ENCODE peak calls at places on chromosomes 13 and 19, in ten cellular contexts. K is lower leg skin; Z is uterus; W is aorta; X is cardiac muscle cell; L is tibial artery; Q is AG04450; H is A549; V is left ventricle myocardium inferior; U is effector memory CD4-positive, alpha-beta T cell. P is an unnamed sample.

GRCh38 chr19:39154626-39155100 is 29.1 kb downstream of the PAK4 start:
- DNase-seq in U (no peak), V (no peak), Q (no peak), L (no peak), H (peak; percentile 51), Z (no peak), K (no peak), W (no peak), X (peak; percentile 6), P (no peak)

GRCh38 chr13:106534844-106535551 is 464 bp downstream of the EFNB2 start:
- DNase-seq in K (peak; percentile 88), H (no peak), V (peak; percentile 17), Q (no peak), X (peak; percentile 28), Z (no peak), W (peak; percentile 55), U (no peak), L (peak; percentile 22), P (no peak)

GRCh38 chr13:29507356-29507755 is 88.1 kb downstream of the SLC7A1 start:
- DNase-seq in Q (no peak), L (no peak), Z (no peak), H (no peak), W (no peak), X (no peak), V (no peak), K (no peak), U (no peak), P (no peak)

GRCh38 chr19:11693505-11694499 is 44.9 kb downstream of the ZNF823 start:
- DNase-seq in U (no peak), K (no peak), H (no peak), W (no peak), V (no peak), L (no peak), Q (no peak), X (peak; percentile 66), Z (no peak), P (no peak)

GRCh38 chr13:103004790-103005307 is 61.4 kb downstream of the SLC10A2 start:
- DNase-seq in X (no peak), V (no peak), L (no peak), Q (no peak), U (no peak), W (no peak), Z (no peak), H (no peak), K (no peak), P (no peak)

GRCh38 chr13:106521101-106521799 is 14.2 kb downstream of the EFNB2 start:
- DNase-seq in Z (no peak), V (no peak), U (no peak), L (no peak), K (no peak), W (no peak), X (no peak), H (no peak), Q (no peak), P (no peak)

GRCh38 chr13:21676611-21677021 is 5.7 kb downstream of the FGF9 start:
- DNase-seq in K (no peak), V (no peak), X (no peak), L (no peak), U (no peak), H (no peak), Q (no peak), W (no peak), Z (no peak), P (no peak)

GRCh38 chr13:98022210-98022609 is 68.7 kb downstream of the IPO5 start:
- DNase-seq in X (peak; percentile 29), Z (no peak), H (no peak), K (no peak), L (no peak), Q (peak; percentile 38), U (no peak), W (no peak), V (no peak), P (no peak)

GRCh38 chr19:19399733-19400438 is 5.6 kb upstream of the GATAD2A start:
- DNase-seq in Q (no peak), Z (no peak), K (no peak), V (no peak), H (no peak), L (no peak), X (peak; percentile 64), U (no peak), W (no peak), P (no peak)

GRCh38 chr13:109331898-109332297 is 454.5 kb downstream of the IRS2 start:
- DNase-seq in K (no peak), W (no peak), L (no peak), Z (no peak), H (no peak), U (no peak), Q (no peak), V (no peak), X (peak; percentile 81), P (no peak)

GRCh38 chr13:99505814-99506269 is 4.6 kb downstream of the TM9SF2 start:
- DNase-seq in L (no peak), W (no peak), X (peak; percentile 27), Z (no peak), Q (no peak), K (no peak), H (peak; percentile 3), U (no peak), V (no peak), P (no peak)

GRCh38 chr13:112784811-112785418 is 95.1 kb downstream of the ATP11A start:
- DNase-seq in Z (no peak), H (no peak), Q (no peak), U (no peak), K (peak; percentile 54), W (no peak), X (no peak), V (no peak), L (no peak), P (no peak)

DNA sequence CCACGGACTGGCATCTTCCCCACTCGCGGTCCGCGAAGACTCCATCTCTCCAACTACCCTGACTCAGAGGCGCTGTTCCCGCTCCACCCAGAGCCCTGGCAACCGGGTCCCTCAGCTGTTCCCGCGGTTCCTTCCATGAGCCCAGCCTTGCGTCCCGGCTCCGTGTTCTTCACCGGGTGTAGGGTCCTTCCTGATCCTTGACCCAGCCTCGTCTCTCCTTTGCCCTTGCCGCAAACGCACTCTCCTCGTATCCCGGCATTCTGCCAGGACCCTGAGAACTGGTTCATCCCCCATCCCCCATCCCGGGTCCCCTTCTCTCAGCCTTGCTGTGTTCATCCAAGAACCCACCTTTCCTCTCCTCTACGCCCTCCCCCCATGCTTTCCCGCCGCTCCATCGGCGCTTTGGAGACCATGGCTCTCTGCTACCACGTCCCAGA is 705 bp downstream of the ICAM5 start:
- DNase-seq in V (no peak), Z (no peak), U (no peak), K (no peak), X (no peak), L (no peak), W (no peak), Q (no peak), H (no peak), P (no peak)
- H3K4me3 ChIP-seq in V (peak overlapping the region; percentile 67), Z (no peak overlapping the region), U (peak overlapping the region; percentile 54), K (no peak overlapping the region), X (peak overlapping the region; percentile 50), L (no peak overlapping the region), W (no peak overlapping the region), Q (peak overlapping the region; percentile 63), H (peak overlapping the region; percentile 52), P (peak overlapping the region; percentile 33)

DNA sequence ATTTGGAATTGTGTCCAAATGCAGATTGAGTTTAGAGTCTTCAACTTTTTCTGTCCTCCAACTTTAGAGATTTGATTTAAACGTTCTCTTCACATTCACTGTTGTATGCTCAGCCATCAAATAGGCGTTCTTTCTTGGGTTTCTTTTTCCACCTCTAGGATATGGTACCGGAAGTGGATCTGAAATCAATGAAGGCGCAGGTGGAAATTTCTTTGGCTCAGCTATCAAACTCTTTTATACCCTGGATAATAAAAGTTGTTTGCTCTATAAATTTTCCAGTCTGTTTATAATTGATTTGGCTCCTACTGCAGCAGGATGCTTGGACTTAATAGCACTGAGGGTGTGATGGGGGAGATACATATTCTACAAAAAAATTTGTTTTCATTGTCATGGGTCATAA is 1.6 kb downstream of the COG3 start:
- DNase-seq in H (no peak), L (no peak), K (no peak), X (no peak), Z (no peak), Q (no peak), V (no peak), W (no peak), U (no peak), P (no peak)
- H3K4me3 ChIP-seq in H (peak overlapping the region; percentile 90), L (peak overlapping the region; percentile 99), K (no peak overlapping the region), X (peak overlapping the region; percentile 62), Z (no peak overlapping the region), Q (peak overlapping the region; percentile 44), V (peak overlapping the region; percentile 98), W (no peak overlapping the region), U (no peak overlapping the region), P (peak overlapping the region; percentile 94)

DNA sequence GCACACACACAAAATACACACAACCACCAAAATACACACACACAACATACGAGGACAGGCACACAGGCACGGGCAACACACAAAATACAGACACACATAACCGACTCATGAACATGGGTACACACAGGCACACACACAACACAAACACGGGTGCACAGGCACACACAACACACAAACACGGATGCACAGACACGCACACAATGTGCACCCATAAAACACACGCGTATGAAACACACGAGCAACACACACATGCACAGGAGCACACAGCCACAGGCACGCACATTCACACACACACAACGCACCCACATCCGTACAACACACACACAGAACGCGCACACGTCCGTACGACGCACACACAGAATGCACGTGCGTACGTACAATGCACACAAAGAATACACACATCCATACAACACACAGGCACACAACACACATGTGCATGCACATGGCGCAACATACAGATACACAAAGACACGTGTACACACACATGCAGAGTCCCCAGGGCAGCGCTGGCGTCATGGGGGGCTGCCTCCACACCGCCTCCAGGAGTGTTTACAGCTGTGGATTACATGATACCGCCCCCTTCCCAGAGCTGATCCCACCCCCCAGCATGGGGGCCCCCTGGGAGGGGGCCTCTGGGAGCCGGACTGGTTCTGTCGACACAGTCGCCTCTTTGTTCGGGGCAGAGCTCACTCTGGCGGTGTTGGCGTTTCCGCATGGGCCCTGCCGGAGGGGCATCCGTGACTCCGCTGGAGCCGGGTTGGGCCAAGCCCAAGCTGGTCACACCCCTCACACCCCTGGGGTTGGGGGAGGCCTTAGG is 2.9 kb downstream of the SBNO2 start:
- DNase-seq in Z (no peak), V (no peak), K (peak; percentile 88), H (no peak), L (no peak), X (no peak), Q (no peak), W (no peak), U (no peak), P (no peak)
- H3K4me3 ChIP-seq in Z (no peak overlapping the region), V (peak overlapping the region; percentile 94), K (no peak overlapping the region), H (no peak overlapping the region), L (no peak overlapping the region), X (no peak overlapping the region), Q (peak overlapping the region; percentile 92), W (no peak overlapping the region), U (no peak overlapping the region), P (peak overlapping the region; percentile 87)

DNA sequence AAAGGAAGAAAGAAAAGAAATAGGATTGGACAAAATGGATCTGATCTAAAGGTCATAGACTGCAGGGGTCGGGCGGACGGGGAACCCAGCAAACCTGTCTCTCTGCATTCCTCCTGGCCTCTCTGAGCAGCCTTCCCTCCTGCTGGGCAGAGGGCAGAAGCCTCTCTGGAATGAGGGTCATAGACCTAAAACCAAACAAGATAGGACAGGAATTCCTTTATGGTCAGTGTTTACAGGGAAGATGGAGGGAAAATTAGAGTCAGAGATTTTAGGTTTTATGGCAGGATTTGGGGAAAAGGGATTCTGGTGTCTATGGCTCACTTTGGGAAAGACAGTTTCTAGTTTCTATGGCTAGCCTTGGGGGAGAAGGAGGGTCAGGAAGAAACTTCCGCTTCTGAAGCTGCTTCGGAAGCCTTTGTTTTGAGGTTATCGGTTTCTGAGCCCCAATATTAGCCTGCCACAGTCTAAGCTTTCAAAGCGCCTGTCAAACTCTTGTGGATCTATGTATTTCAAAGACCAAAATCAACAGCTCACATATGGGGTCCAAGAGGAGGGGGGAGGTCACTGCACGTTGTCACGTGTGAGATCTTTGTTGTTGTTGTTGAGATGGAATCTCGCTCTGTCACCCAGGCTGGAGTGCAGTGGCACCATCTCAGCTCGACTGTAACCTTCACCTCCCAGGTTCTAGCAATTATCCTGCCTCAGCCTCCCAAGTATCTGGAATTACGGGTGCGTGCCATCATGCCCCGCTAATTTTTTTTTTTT is 18.9 kb upstream of the DPRX start:
- DNase-seq in Q (no peak), K (no peak), L (no peak), H (no peak), V (no peak), Z (no peak), W (no peak), X (no peak), U (no peak), P (no peak)
- H3K4me3 ChIP-seq in Q (no peak overlapping the region), K (no peak overlapping the region), L (no peak overlapping the region), H (no peak overlapping the region), V (no peak overlapping the region), Z (no peak overlapping the region), W (no peak overlapping the region), X (no peak overlapping the region), U (no peak overlapping the region), P (no peak overlapping the region)

P was measured in esophagus squamous epithelium.